ENCODE peak calls at places on chromosomes 13 and 19, in four cellular contexts. One of them, this sample, is unnamed.

GRCh38 chr19:2982983-2983350 is 5.6 kb downstream of the TLE6 start:
- DNase-seq in K562: no peak
- DNase-seq in SK-N-SH: peak; percentile 92
- DNase-seq in GM12878: no peak
- DNase-seq in this sample: no peak

GRCh38 chr13:20945952-20946383 is 43.4 kb upstream of the XPO4 start:
- DNase-seq in K562: no peak
- DNase-seq in SK-N-SH: peak; percentile 30
- DNase-seq in GM12878: no peak
- DNase-seq in this sample: no peak

GRCh38 chr13:88736026-88736425 is 1064.9 kb downstream of the SLITRK5 start:
- DNase-seq in K562: no peak
- DNase-seq in SK-N-SH: no peak
- DNase-seq in GM12878: no peak
- DNase-seq in this sample: no peak

GRCh38 chr13:40774672-40775071 is 3.7 kb upstream of the MRPS31 start:
- DNase-seq in K562: no peak
- DNase-seq in SK-N-SH: no peak
- DNase-seq in GM12878: no peak
- DNase-seq in this sample: no peak

GRCh38 chr13:97243915-97244820 is 22.0 kb downstream of the MBNL2 start:
- DNase-seq in K562: no peak
- DNase-seq in SK-N-SH: no peak
- DNase-seq in GM12878: no peak
- DNase-seq in this sample: peak; percentile 92

GRCh38 chr19:19743176-19743575 is 10.3 kb upstream of the ZNF14 start:
- DNase-seq in K562: no peak
- DNase-seq in SK-N-SH: peak; percentile 6
- DNase-seq in GM12878: no peak
- DNase-seq in this sample: no peak

GRCh38 chr19:51570962-51571575 is at the start of gene ZNF175:
- DNase-seq in K562: peak; percentile 79
- DNase-seq in SK-N-SH: peak; percentile 75
- DNase-seq in GM12878: peak; percentile 97
- DNase-seq in this sample: peak; percentile 86

GRCh38 chr19:42226886-42227285 is 6.8 kb downstream of the ZNF526 start:
- DNase-seq in K562: no peak
- DNase-seq in SK-N-SH: no peak
- DNase-seq in GM12878: no peak
- DNase-seq in this sample: no peak

GRCh38 chr19:49497047-49497789 is 984 bp downstream of the RPS11 start:
- DNase-seq in K562: peak; percentile 56
- DNase-seq in SK-N-SH: peak; percentile 68
- DNase-seq in GM12878: no peak
- DNase-seq in this sample: no peak

GRCh38 chr19:1276620-1277007 is 1.3 kb downstream of the FAM174C start:
- DNase-seq in K562: no peak
- DNase-seq in SK-N-SH: no peak
- DNase-seq in GM12878: no peak
- DNase-seq in this sample: no peak

GRCh38 chr13:108288741-108289140 is 19.2 kb downstream of the TNFSF13B start:
- DNase-seq in K562: no peak
- DNase-seq in SK-N-SH: no peak
- DNase-seq in GM12878: no peak
- DNase-seq in this sample: no peak

DNA sequence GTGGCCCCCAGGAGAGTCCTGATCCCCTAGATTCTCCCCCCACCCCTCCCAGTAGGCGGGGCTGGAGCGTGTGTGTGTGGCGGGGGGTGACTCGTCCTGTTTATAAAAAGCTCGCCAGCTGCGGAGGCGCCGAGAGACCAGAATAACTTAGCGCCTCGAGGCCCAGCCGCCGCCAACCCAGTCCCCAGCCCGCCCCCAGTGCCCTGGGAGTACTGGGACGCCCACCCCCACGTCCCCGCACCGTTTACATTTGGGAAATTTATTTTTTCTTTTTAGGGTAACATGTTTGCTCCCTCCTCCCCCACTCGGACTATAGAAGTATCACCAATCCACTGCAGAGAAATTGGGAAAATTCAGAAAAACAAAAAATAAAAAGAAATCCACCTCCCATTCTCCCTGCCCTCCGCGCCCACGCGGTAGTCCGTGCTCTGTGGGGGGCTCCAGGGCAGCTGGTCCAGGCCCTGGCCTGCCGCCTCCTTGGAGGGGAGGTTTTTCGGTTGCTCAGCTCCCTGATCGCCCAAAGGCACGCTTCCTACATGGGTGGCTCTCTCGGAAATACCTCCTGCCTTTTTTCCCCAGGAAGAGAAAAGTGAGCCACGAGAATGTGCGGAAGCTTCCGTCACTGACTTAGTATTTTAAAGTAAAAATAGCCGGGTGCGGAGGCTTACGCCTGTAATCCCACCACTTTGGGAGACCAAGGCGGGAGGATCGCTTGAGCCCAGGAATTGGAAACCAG is 1.5 kb upstream of the RAB3A start:
- DNase-seq in K562: peak; percentile 65
- DNase-seq in SK-N-SH: peak; percentile 77
- DNase-seq in GM12878: no peak
- DNase-seq in this sample: no peak
- TF ChIP-seq NFIC in K562: no peak
- TF ChIP-seq NFIC in SK-N-SH: no peak
- TF ChIP-seq NFIC in GM12878: no peak
- TF ChIP-seq NFIC in this sample: no peak

GRCh38 chr19:4539697-4540581 is at the start of gene LRG1:
- DNase-seq in K562: peak; percentile 88
- DNase-seq in SK-N-SH: no peak
- DNase-seq in GM12878: peak; percentile 30
- DNase-seq in this sample: peak; percentile 86
- TF ChIP-seq REST in K562: no peak
- TF ChIP-seq REST in SK-N-SH: no peak
- TF ChIP-seq REST in GM12878: no peak
- TF ChIP-seq REST in this sample: no peak

GRCh38 chr19:46659151-46660007 is 1.6 kb downstream of the DACT3 start:
- DNase-seq in K562: peak; percentile 90
- DNase-seq in SK-N-SH: peak; percentile 71
- DNase-seq in GM12878: no peak
- DNase-seq in this sample: no peak
- TF ChIP-seq NFIC in K562: peak; percentile 29
- TF ChIP-seq NFIC in SK-N-SH: no peak
- TF ChIP-seq NFIC in GM12878: no peak
- TF ChIP-seq NFIC in this sample: no peak

GRCh38 chr13:80379245-80379644 is 38.3 kb upstream of the SPRY2 start:
- DNase-seq in K562: no peak
- DNase-seq in SK-N-SH: no peak
- DNase-seq in GM12878: no peak
- DNase-seq in this sample: no peak
- TF ChIP-seq REST in K562: no peak
- TF ChIP-seq REST in SK-N-SH: peak; percentile 94
- TF ChIP-seq REST in GM12878: peak; percentile 35
- TF ChIP-seq REST in this sample: peak; percentile 57

GRCh38 chr13:27978301-27978968 is 9.3 kb upstream of the CDX2 start:
- DNase-seq in K562: no peak
- DNase-seq in SK-N-SH: no peak
- DNase-seq in GM12878: no peak
- DNase-seq in this sample: no peak
- TF ChIP-seq NFIC in K562: no peak
- TF ChIP-seq NFIC in SK-N-SH: no peak
- TF ChIP-seq NFIC in GM12878: no peak
- TF ChIP-seq NFIC in this sample: no peak

GRCh38 chr19:11479470-11480080 is 1.3 kb downstream of the ELAVL3 start:
- DNase-seq in K562: peak; percentile 100
- DNase-seq in SK-N-SH: peak; percentile 98
- DNase-seq in GM12878: no peak
- DNase-seq in this sample: peak; percentile 41
- TF ChIP-seq REST in K562: peak; percentile 99
- TF ChIP-seq REST in SK-N-SH: peak; percentile 95
- TF ChIP-seq REST in GM12878: peak; percentile 82
- TF ChIP-seq REST in this sample: peak; percentile 94